ENCODE peak calls at places on chromosomes 11 and 22, in five cellular contexts. One of them, this sample, is unnamed.
A peak's percentile ranks its signal among the peaks of the same experiment; 100 is the strongest.

GRCh38 chr11:45300715-45301114 is 14.6 kb upstream of the SYT13 start:
- DNase-seq in GM12865: no peak
- DNase-seq in pancreas: no peak
- DNase-seq in cardiac muscle cell: no peak
- DNase-seq in heart left ventricle: no peak
- DNase-seq in this sample: no peak

GRCh38 chr22:18076060-18076497 is 1.7 kb upstream of the PEX26 start:
- DNase-seq in pancreas: no peak
- DNase-seq in cardiac muscle cell: peak; percentile 86
- DNase-seq in heart left ventricle: peak; percentile 59
- DNase-seq in GM12865: peak; percentile 87
- DNase-seq in this sample: peak; percentile 66

GRCh38 chr22:27919943-27920755 is 1.1 kb upstream of the PITPNB start:
- DNase-seq in GM12865: no peak
- DNase-seq in cardiac muscle cell: peak; percentile 78
- DNase-seq in heart left ventricle: peak; percentile 48
- DNase-seq in pancreas: no peak
- DNase-seq in this sample: peak; percentile 12

GRCh38 chr11:67449116-67449844 is 3.2 kb downstream of the GPR152 start:
- DNase-seq in cardiac muscle cell: no peak
- DNase-seq in pancreas: no peak
- DNase-seq in heart left ventricle: no peak
- DNase-seq in GM12865: no peak
- DNase-seq in this sample: no peak

GRCh38 chr11:58671946-58672345 is 49.5 kb downstream of the CNTF start:
- DNase-seq in cardiac muscle cell: no peak
- DNase-seq in heart left ventricle: no peak
- DNase-seq in GM12865: no peak
- DNase-seq in pancreas: no peak
- DNase-seq in this sample: no peak

GRCh38 chr11:91790873-91791468 is 433.6 kb upstream of the FAT3 start:
- DNase-seq in GM12865: no peak
- DNase-seq in pancreas: no peak
- DNase-seq in heart left ventricle: no peak
- DNase-seq in cardiac muscle cell: no peak
- DNase-seq in this sample: no peak

GRCh38 chr22:30940655-30941362 is 27.8 kb downstream of the MORC2 start:
- DNase-seq in GM12865: no peak
- DNase-seq in cardiac muscle cell: no peak
- DNase-seq in pancreas: no peak
- DNase-seq in heart left ventricle: no peak
- DNase-seq in this sample: no peak

GRCh38 chr22:42343136-42343484 is 72.7 kb upstream of the TCF20 start:
- DNase-seq in GM12865: no peak
- DNase-seq in cardiac muscle cell: peak; percentile 30
- DNase-seq in heart left ventricle: no peak
- DNase-seq in pancreas: no peak
- DNase-seq in this sample: no peak

GRCh38 chr11:41978951-41979350 is 519.5 kb upstream of the LRRC4C start:
- DNase-seq in heart left ventricle: no peak
- DNase-seq in cardiac muscle cell: no peak
- DNase-seq in GM12865: no peak
- DNase-seq in pancreas: no peak
- DNase-seq in this sample: no peak

GRCh38 chr11:125429174-125429707 is 66.8 kb downstream of the FEZ1 start:
- DNase-seq in cardiac muscle cell: peak; percentile 77
- DNase-seq in heart left ventricle: peak; percentile 40
- DNase-seq in pancreas: peak; percentile 74
- DNase-seq in GM12865: peak; percentile 69
- DNase-seq in this sample: peak; percentile 66

GRCh38 chr11:2409701-2410468 is 9.3 kb downstream of the TSSC4 start:
- DNase-seq in pancreas: no peak
- DNase-seq in GM12865: no peak
- DNase-seq in heart left ventricle: no peak
- DNase-seq in cardiac muscle cell: peak; percentile 14
- DNase-seq in this sample: no peak

GRCh38 chr22:39177456-39177775 is 24.9 kb upstream of the CBX7 start:
- DNase-seq in pancreas: no peak
- DNase-seq in cardiac muscle cell: no peak
- DNase-seq in heart left ventricle: no peak
- DNase-seq in GM12865: no peak
- DNase-seq in this sample: no peak

GRCh38 chr11:125593113-125593761 is 585 bp downstream of the STT3A start:
- DNase-seq in heart left ventricle: no peak
- DNase-seq in pancreas: no peak
- DNase-seq in GM12865: peak; percentile 38
- DNase-seq in cardiac muscle cell: no peak
- DNase-seq in this sample: peak; percentile 7

GRCh38 chr11:36985562-36985961 is 387.5 kb upstream of the RAG2 start:
- DNase-seq in cardiac muscle cell: no peak
- DNase-seq in heart left ventricle: no peak
- DNase-seq in pancreas: no peak
- DNase-seq in GM12865: no peak
- DNase-seq in this sample: no peak

GRCh38 chr22:49523374-49524008 is 304.2 kb downstream of the BRD1 start:
- DNase-seq in heart left ventricle: no peak
- DNase-seq in GM12865: no peak
- DNase-seq in cardiac muscle cell: no peak
- DNase-seq in pancreas: no peak
- DNase-seq in this sample: no peak

GRCh38 chr11:76712125-76712524 is 41.6 kb upstream of the LRRC32 start:
- DNase-seq in cardiac muscle cell: no peak
- DNase-seq in pancreas: no peak
- DNase-seq in GM12865: no peak
- DNase-seq in heart left ventricle: no peak
- DNase-seq in this sample: no peak

GRCh38 chr22:24985824-24986214 is 33.3 kb downstream of the KIAA1671 start:
- DNase-seq in pancreas: no peak
- DNase-seq in heart left ventricle: peak; percentile 74
- DNase-seq in cardiac muscle cell: no peak
- DNase-seq in GM12865: no peak
- DNase-seq in this sample: no peak

GRCh38 chr11:66112041-66112491 is 42.0 kb downstream of the PACS1 start:
- DNase-seq in pancreas: no peak
- DNase-seq in cardiac muscle cell: no peak
- DNase-seq in GM12865: peak; percentile 24
- DNase-seq in heart left ventricle: no peak
- DNase-seq in this sample: no peak

DNA sequence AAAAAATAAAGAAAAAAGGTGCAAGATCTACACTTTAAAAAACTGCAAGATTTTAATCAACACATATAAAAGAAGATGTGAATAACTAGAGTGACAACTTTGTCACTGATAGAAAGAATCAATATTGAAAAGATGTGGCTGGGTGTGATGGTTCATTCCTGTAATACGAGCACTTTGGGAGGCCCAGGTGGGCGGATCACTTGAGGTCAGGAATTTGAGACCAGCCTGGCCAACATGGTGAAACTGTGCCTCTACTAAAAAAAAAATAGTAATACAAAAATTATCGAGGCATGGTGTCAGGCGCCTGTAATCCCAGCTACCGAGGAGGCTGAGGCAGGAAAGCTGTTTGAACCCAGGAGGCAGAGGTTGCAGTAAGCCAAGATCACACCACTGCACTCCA is 21.0 kb upstream of the FBLN1 start:
- DNase-seq in pancreas: no peak
- DNase-seq in GM12865: no peak
- DNase-seq in heart left ventricle: no peak
- DNase-seq in cardiac muscle cell: no peak
- DNase-seq in this sample: no peak
- TF ChIP-seq CTCF in pancreas: no peak
- TF ChIP-seq CTCF in GM12865: no peak
- TF ChIP-seq CTCF in heart left ventricle: no peak
- TF ChIP-seq CTCF in cardiac muscle cell: no peak
- TF ChIP-seq CTCF in this sample: no peak

GRCh38 chr11:120211522-120212258 is 858 bp downstream of the OAF start:
- DNase-seq in heart left ventricle: no peak
- DNase-seq in GM12865: no peak
- DNase-seq in cardiac muscle cell: no peak
- DNase-seq in pancreas: no peak
- DNase-seq in this sample: no peak
- TF ChIP-seq CTCF in heart left ventricle: no peak
- TF ChIP-seq CTCF in GM12865: no peak
- TF ChIP-seq CTCF in cardiac muscle cell: no peak
- TF ChIP-seq CTCF in pancreas: no peak
- TF ChIP-seq CTCF in this sample: no peak

DNA sequence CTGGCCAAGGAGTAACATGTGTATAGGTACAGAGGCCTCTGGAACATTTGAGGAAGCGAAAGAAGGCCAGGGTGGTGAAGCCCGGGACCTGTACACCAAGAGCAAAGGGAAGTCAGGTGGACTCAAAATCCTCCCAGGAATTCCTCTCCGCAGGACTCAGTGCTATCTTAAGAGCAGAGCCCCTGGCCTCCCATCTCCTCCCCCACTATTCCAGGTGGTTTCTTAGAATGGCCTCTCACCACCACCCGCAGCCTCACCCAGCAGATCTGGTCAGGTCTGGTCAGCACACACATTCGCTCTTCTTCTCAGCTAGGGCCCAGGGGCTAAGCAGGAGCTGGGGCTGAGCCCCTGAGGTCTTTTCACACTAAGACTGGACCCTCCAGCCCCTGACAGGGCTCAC is 59.1 kb downstream of the SCGB1A1 start:
- DNase-seq in heart left ventricle: no peak
- DNase-seq in cardiac muscle cell: no peak
- DNase-seq in GM12865: no peak
- DNase-seq in pancreas: no peak
- DNase-seq in this sample: no peak
- TF ChIP-seq CTCF in heart left ventricle: no peak
- TF ChIP-seq CTCF in cardiac muscle cell: no peak
- TF ChIP-seq CTCF in GM12865: no peak
- TF ChIP-seq CTCF in pancreas: no peak
- TF ChIP-seq CTCF in this sample: no peak

GRCh38 chr11:838441-839279 is 3.7 kb downstream of the POLR2L start:
- DNase-seq in pancreas: no peak
- DNase-seq in GM12865: no peak
- DNase-seq in cardiac muscle cell: no peak
- DNase-seq in heart left ventricle: no peak
- DNase-seq in this sample: no peak
- TF ChIP-seq CTCF in pancreas: no peak
- TF ChIP-seq CTCF in GM12865: peak; percentile 14
- TF ChIP-seq CTCF in cardiac muscle cell: peak; percentile 28
- TF ChIP-seq CTCF in heart left ventricle: no peak
- TF ChIP-seq CTCF in this sample: no peak

This sample was measured in GM20000.